ENCODE peak calls at places on chromosome 3, in ten cellular contexts. Z is GM12878; V is kidney; K is A172; S is neuronal stem cell; H is HTR-8/SVneo; B is stimulated activated CD4-positive, alpha-beta T cell treated with anti-CD3 and anti-CD28 coated beads, Interleukin-15, amount 100 ng/mL, for 48 hours; R is stromal cell of bone marrow; N is foreskin fibroblast; G is OCI-LY7. X is an unnamed sample.

GRCh38 chr3:138817685-138818084 is 17.0 kb downstream of the PIK3CB start:
- DNase-seq in R (no peak), N (no peak), Z (no peak), H (no peak), S (no peak), V (no peak), B (no peak), G (no peak), K (no peak), X (no peak)

GRCh38 chr3:169998668-169999131 is 32.1 kb downstream of the SEC62 start:
- DNase-seq in B (no peak), S (no peak), N (peak; percentile 88), R (peak; percentile 55), V (no peak), G (peak; percentile 25), Z (no peak), H (no peak), K (no peak), X (peak; percentile 93)

GRCh38 chr3:172138792-172139507 is 99.6 kb downstream of the FNDC3B start:
- DNase-seq in S (no peak), K (peak; percentile 66), G (no peak), B (peak; percentile 26), R (no peak), Z (peak; percentile 89), N (peak; percentile 34), H (no peak), V (no peak), X (peak; percentile 64)

GRCh38 chr3:46895204-46895660 is 17.7 kb downstream of the PTH1R start:
- DNase-seq in R (no peak), V (peak; percentile 84), Z (peak; percentile 34), N (no peak), K (peak; percentile 50), B (peak; percentile 72), S (no peak), H (peak; percentile 67), G (peak; percentile 74), X (peak; percentile 43)

GRCh38 chr3:184145120-184145524 is 10.0 kb downstream of the EIF2B5 start:
- DNase-seq in V (peak; percentile 75), Z (no peak), N (peak; percentile 47), S (no peak), G (peak; percentile 66), K (peak; percentile 76), R (no peak), H (no peak), B (peak; percentile 10), X (peak; percentile 80)

GRCh38 chr3:130093741-130094391 is 12.2 kb downstream of the ALG1L2 start:
- DNase-seq in B (peak; percentile 14), V (no peak), Z (peak; percentile 60), G (peak; percentile 77), S (no peak), K (no peak), N (no peak), H (no peak), R (no peak), X (no peak)

GRCh38 chr3:146044046-146044445 is 116.9 kb downstream of the PLOD2 start:
- DNase-seq in S (no peak), V (no peak), N (peak; percentile 12), B (no peak), H (no peak), G (no peak), R (no peak), K (no peak), Z (no peak), X (peak; percentile 71)

GRCh38 chr3:156867174-156867573 is 41.0 kb downstream of the LEKR1 start:
- DNase-seq in H (no peak), R (no peak), V (no peak), K (no peak), B (no peak), N (no peak), G (no peak), Z (no peak), S (no peak), X (no peak)

GRCh38 chr3:33658971-33659848 is 58.8 kb downstream of the CLASP2 start:
- DNase-seq in G (peak; percentile 86), R (peak; percentile 50), V (peak; percentile 85), K (peak; percentile 50), Z (peak; percentile 23), H (peak; percentile 60), N (peak; percentile 90), B (no peak), S (peak; percentile 65), X (peak; percentile 47)

GRCh38 chr3:193788189-193788946 is 195.4 kb downstream of the OPA1 start:
- DNase-seq in H (peak; percentile 83), S (peak; percentile 67), N (peak; percentile 10), Z (peak; percentile 9), K (peak; percentile 48), V (peak; percentile 73), G (peak; percentile 81), B (peak; percentile 12), R (peak; percentile 28), X (peak; percentile 58)